ENCODE peak calls at places on chromosome 12, in four cellular contexts. D is esophagus muscularis mucosa, L is foreskin fibroblast, F is mucosa of descending colon. H is an unnamed sample.

GRCh38 chr12:22321620-22322019 is 12.9 kb downstream of the ST8SIA1 start:
- DNase-seq in L (no peak), F (no peak), D (no peak), H (no peak)

GRCh38 chr12:131075194-131075593 is 121.5 kb downstream of the ADGRD1 start:
- DNase-seq in F (no peak), D (no peak), L (no peak), H (no peak)

GRCh38 chr12:57477710-57478681 is 1.7 kb downstream of the ARHGAP9 start:
- DNase-seq in L (no peak), F (peak; percentile 28), D (no peak), H (no peak)

GRCh38 chr12:126907900-126908764 is 1358.8 kb upstream of the TMEM132C start:
- DNase-seq in D (no peak), F (no peak), L (no peak), H (no peak)

GRCh38 chr12:104190151-104190550 is 25.4 kb upstream of the TXNRD1 start:
- DNase-seq in L (no peak), F (no peak), D (no peak), H (no peak)

GRCh38 chr12:101969-102878 is 35.7 kb downstream of the IQSEC3 start:
- DNase-seq in L (no peak), D (no peak), F (no peak), H (peak; percentile 39)

GRCh38 chr12:58905422-58905821 is 14.9 kb downstream of the LRIG3 start:
- DNase-seq in D (no peak), L (no peak), F (no peak), H (no peak)

GRCh38 chr12:39309516-39309915 is 133.4 kb downstream of the KIF21A start:
- DNase-seq in D (no peak), F (no peak), L (no peak), H (no peak)

GRCh38 chr12:5166976-5167375 is 123.3 kb downstream of the KCNA5 start:
- DNase-seq in D (no peak), F (no peak), L (peak; percentile 94), H (no peak)

GRCh38 chr12:43884683-43885410 is 49.0 kb downstream of the TMEM117 start:
- DNase-seq in D (no peak), F (no peak), L (no peak), H (no peak)

GRCh38 chr12:131167334-131167733 is 213.6 kb downstream of the ADGRD1 start:
- DNase-seq in L (no peak), F (no peak), D (no peak), H (no peak)

GRCh38 chr12:106954462-106955376 is 988 bp upstream of the TMEM263 start:
- DNase-seq in L (no peak), D (no peak), F (peak; percentile 50), H (peak; percentile 15)

GRCh38 chr12:43893670-43894069 is 57.8 kb downstream of the TMEM117 start:
- DNase-seq in L (peak; percentile 64), D (no peak), F (no peak), H (no peak)

GRCh38 chr12:98574110-98574509 is 19.4 kb upstream of the SLC25A3 start:
- DNase-seq in F (no peak), D (no peak), L (no peak), H (no peak)

GRCh38 chr12:52063081-52063985 is 6.4 kb upstream of the ATG101 start:
- DNase-seq in F (no peak), D (no peak), L (no peak), H (no peak)

GRCh38 chr12:79988368-79988767 is 53.5 kb upstream of the PPP1R12A start:
- DNase-seq in D (no peak), F (no peak), L (peak; percentile 41), H (no peak)

GRCh38 chr12:8665729-8666128 is 3.1 kb upstream of the MFAP5 start:
- DNase-seq in D (no peak), L (no peak), F (no peak), H (no peak)

GRCh38 chr12:43277630-43278267 is 274.3 kb downstream of the ADAMTS20 start:
- DNase-seq in L (peak; percentile 77), F (no peak), D (no peak), H (no peak)

GRCh38 chr12:109630815-109631214 is 57.2 kb downstream of the MVK start:
- DNase-seq in F (no peak), D (no peak), L (no peak), H (no peak)

GRCh38 chr12:52022841-52023181 is 16.1 kb downstream of the TAMALIN start:
- DNase-seq in L (no peak), D (no peak), F (peak; percentile 67), H (peak; percentile 38)

GRCh38 chr12:29314421-29314820 is 66.6 kb downstream of the ERGIC2 start:
- DNase-seq in F (no peak), L (no peak), D (no peak), H (no peak)

GRCh38 chr12:29306682-29307081 is 74.3 kb downstream of the ERGIC2 start:
- DNase-seq in D (no peak), F (no peak), L (no peak), H (no peak)

GRCh38 chr12:29310899-29311298 is 70.1 kb downstream of the ERGIC2 start:
- DNase-seq in F (no peak), L (no peak), D (no peak), H (no peak)

GRCh38 chr12:29306267-29306666 is 74.7 kb downstream of the ERGIC2 start:
- DNase-seq in F (no peak), D (no peak), L (no peak), H (no peak)

DNA sequence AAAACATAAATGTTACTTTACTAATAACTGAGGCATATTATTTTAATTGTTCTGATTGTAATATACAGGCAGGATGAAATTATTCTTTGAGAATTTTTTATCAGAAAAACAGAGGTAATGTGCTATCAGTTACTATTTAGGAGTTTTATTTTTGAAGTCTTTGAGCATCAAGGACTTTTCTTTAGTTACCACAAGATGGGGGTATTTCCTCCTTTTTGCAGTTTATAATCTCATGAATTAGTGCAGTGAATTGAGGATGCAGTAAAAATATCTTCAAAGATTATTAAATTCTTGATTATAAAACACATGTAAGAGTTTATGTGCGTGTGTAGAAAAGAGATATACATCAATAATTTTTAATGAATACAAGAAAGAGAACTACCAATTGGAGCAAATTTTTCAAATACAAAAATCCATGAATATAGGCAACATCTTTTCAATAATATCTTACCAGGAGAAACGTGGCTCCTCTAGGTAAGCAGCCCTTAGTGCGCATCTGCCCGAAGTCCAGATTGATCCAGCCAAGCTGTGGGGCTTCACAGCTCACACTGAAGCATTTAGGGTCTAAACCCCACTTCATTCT is 71.6 kb downstream of the ERGIC2 start:
- DNase-seq in F (no peak), D (no peak), L (peak; percentile 18), H (no peak)
- TF ChIP-seq CTCF in F (no peak), D (peak; percentile 26), L (peak; percentile 44), H (peak; percentile 44)

DNA sequence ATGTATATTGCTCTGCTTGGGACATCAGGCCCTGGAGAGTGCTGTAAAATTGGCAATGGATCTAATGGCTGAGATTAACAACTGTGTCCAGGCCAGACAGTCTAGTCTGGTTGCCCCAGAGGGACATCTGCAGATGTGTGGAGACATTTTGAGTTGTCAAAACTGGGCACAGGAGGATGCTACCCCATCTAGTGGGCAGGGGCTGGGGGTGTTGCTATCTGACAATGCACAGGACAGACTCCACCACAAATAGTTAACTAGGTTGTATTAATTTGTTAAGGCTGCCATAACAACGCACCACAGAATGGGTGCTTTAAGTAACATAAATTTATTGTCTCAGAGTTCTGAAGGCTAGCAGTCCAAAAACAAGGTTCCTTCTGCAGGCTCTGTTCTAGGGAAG is 302.5 kb upstream of the AMIGO2 start:
- DNase-seq in D (no peak), F (no peak), L (no peak), H (no peak)
- TF ChIP-seq CTCF in D (no peak), F (no peak), L (no peak), H (no peak)

GRCh38 chr12:24109381-24110039 is 160.0 kb upstream of the SOX5 start:
- DNase-seq in F (no peak), D (no peak), L (no peak), H (no peak)
- TF ChIP-seq CTCF in F (no peak), D (peak; percentile 50), L (peak; percentile 37), H (peak; percentile 54)

GRCh38 chr12:54017027-54017788 is 8.4 kb downstream of the HOXC8 start:
- DNase-seq in L (no peak), D (no peak), F (no peak), H (peak; percentile 44)
- TF ChIP-seq CTCF in L (no peak), D (no peak), F (no peak), H (no peak)